ENCODE peak calls at places on chromosomes 2 and 18, in four cellular contexts. B is H54, V is stomach, U is heart left ventricle. C is an unnamed sample.

GRCh38 chr2:218959761-218960195 is 312 bp downstream of the CDK5R2 start:
- DNase-seq in B (no peak), V (no peak), U (no peak), C (no peak)

GRCh38 chr18:57586243-57587049 is at the start of gene FECH:
- DNase-seq in B (peak), V (peak), U (peak), C (peak)

GRCh38 chr2:151638188-151638933 is 95.9 kb downstream of the NEB start:
- DNase-seq in B (no peak), V (no peak), U (no peak), C (peak)

GRCh38 chr2:181789827-181790448 is 101.6 kb upstream of the ITPRID2 start:
- DNase-seq in B (no peak), V (no peak), U (no peak), C (no peak)

GRCh38 chr18:59877366-59877765 is 22.4 kb upstream of the PMAIP1 start:
- DNase-seq in B (no peak), V (no peak), U (no peak), C (peak)

GRCh38 chr2:39403311-39403710 is 33.8 kb downstream of the MAP4K3 start:
- DNase-seq in B (no peak), V (no peak), U (peak), C (no peak)

GRCh38 chr2:235458839-235459273 is 35.0 kb upstream of the AGAP1 start:
- DNase-seq in B (no peak), V (peak), U (no peak), C (no peak)

GRCh38 chr2:64018715-64019082 is 529 bp downstream of the VPS54 start:
- DNase-seq in B (peak), V (no peak), U (peak), C (peak)

GRCh38 chr18:11714244-11714918 is 25.3 kb downstream of the GNAL start:
- DNase-seq in B (no peak), V (no peak), U (no peak), C (no peak)

GRCh38 chr2:161415467-161416293 is 417 bp upstream of the TBR1 start:
- DNase-seq in B (no peak), V (no peak), U (no peak), C (no peak)

GRCh38 chr2:85956647-85957039 is 67.9 kb upstream of the ST3GAL5 start:
- DNase-seq in B (no peak), V (no peak), U (no peak), C (no peak)

GRCh38 chr2:212451786-212452200 is 86.8 kb downstream of the ERBB4 start:
- DNase-seq in B (peak), V (no peak), U (no peak), C (no peak)

GRCh38 chr2:74884118-74884517 is 50.2 kb downstream of the HK2 start:
- DNase-seq in B (no peak), V (no peak), U (no peak), C (peak)

GRCh38 chr2:241983571-241984270 is 114.2 kb downstream of the RTP5 start:
- DNase-seq in B (no peak), V (peak), U (no peak), C (no peak)

GRCh38 chr2:38898256-38898655 is 8.6 kb downstream of the ARHGEF33 start:
- DNase-seq in B (no peak), V (no peak), U (no peak), C (no peak)

GRCh38 chr18:24683965-24684364 is 223.5 kb downstream of the HRH4 start:
- DNase-seq in B (no peak), V (no peak), U (no peak), C (peak)

GRCh38 chr2:23592061-23592685 is 207.2 kb downstream of the KLHL29 start:
- DNase-seq in B (no peak), V (no peak), U (no peak), C (no peak)

GRCh38 chr2:232449964-232450363 is 6.0 kb upstream of the ALPI start:
- DNase-seq in B (no peak), V (no peak), U (no peak), C (no peak)

GRCh38 chr2:235142588-235142987 is 190.8 kb downstream of the SH3BP4 start:
- DNase-seq in B (no peak), V (no peak), U (no peak), C (no peak)

GRCh38 chr2:69340101-69340775 is 46.8 kb downstream of the GFPT1 start:
- DNase-seq in B (no peak), V (no peak), U (no peak), C (no peak)

GRCh38 chr2:6943971-6944370 is 26.8 kb downstream of the RNF144A start:
- DNase-seq in B (no peak), V (no peak), U (no peak), C (no peak)

GRCh38 chr2:168480825-168481585 is 24.9 kb downstream of the CERS6 start:
- DNase-seq in B (no peak), V (no peak), U (no peak), C (no peak)

GRCh38 chr2:62178741-62179271 is 17.1 kb upstream of the B3GNT2 start:
- DNase-seq in B (no peak), V (no peak), U (no peak), C (no peak)

GRCh38 chr2:158482594-158482993 is 25.8 kb downstream of the PKP4 start:
- DNase-seq in B (no peak), V (no peak), U (no peak), C (peak)

GRCh38 chr18:51082571-51083264 is 52.7 kb downstream of the SMAD4 start:
- DNase-seq in B (no peak), V (no peak), U (no peak), C (no peak)

GRCh38 chr2:134244091-134244490 is 9.8 kb upstream of the MGAT5 start:
- DNase-seq in B (no peak), V (no peak), U (no peak), C (no peak)

GRCh38 chr2:1749750-1750149 is 5.4 kb upstream of the PXDN start:
- DNase-seq in B (no peak), V (peak), U (no peak), C (no peak)

GRCh38 chr18:48541026-48541746 is 2.4 kb downstream of the CTIF start:
- DNase-seq in B (peak), V (peak), U (peak), C (peak)

GRCh38 chr2:120606931-120607330 is 128.7 kb upstream of the GLI2 start:
- DNase-seq in B (no peak), V (no peak), U (no peak), C (no peak)

GRCh38 chr18:21853020-21853419 is 112.4 kb downstream of the MIB1 start:
- DNase-seq in B (no peak), V (no peak), U (no peak), C (no peak)

GRCh38 chr2:120774557-120775160 is 39.0 kb downstream of the GLI2 start:
- DNase-seq in B (no peak), V (no peak), U (no peak), C (no peak)

GRCh38 chr2:69304685-69305084 is 82.3 kb downstream of the GFPT1 start:
- DNase-seq in B (no peak), V (no peak), U (no peak), C (no peak)

GRCh38 chr2:217899231-217900009 is 103.4 kb downstream of the TNS1 start:
- DNase-seq in B (peak), V (peak), U (peak), C (peak)

GRCh38 chr2:27016801-27017325 is 15.9 kb upstream of the TMEM214 start:
- DNase-seq in B (peak), V (peak), U (peak), C (peak)

GRCh38 chr2:171225302-171225980 is 64.7 kb upstream of the TLK1 start:
- DNase-seq in B (peak), V (no peak), U (no peak), C (peak)

GRCh38 chr2:20473128-20473527 is 26.3 kb downstream of the RHOB start:
- DNase-seq in B (no peak), V (peak), U (no peak), C (no peak)

GRCh38 chr2:112483047-112483473 is 1.1 kb downstream of the TTL start:
- DNase-seq in B (peak), V (no peak), U (no peak), C (peak)

GRCh38 chr2:112480540-112481049 is 1.4 kb upstream of the TTL start:
- DNase-seq in B (no peak), V (no peak), U (no peak), C (no peak)

GRCh38 chr2:112481050-112481527 is 867 bp upstream of the TTL start:
- DNase-seq in B (peak), V (peak), U (peak), C (peak)

GRCh38 chr2:112482309-112483046 is 522 bp downstream of the TTL start:
- DNase-seq in B (peak), V (no peak), U (peak), C (peak)

DNA sequence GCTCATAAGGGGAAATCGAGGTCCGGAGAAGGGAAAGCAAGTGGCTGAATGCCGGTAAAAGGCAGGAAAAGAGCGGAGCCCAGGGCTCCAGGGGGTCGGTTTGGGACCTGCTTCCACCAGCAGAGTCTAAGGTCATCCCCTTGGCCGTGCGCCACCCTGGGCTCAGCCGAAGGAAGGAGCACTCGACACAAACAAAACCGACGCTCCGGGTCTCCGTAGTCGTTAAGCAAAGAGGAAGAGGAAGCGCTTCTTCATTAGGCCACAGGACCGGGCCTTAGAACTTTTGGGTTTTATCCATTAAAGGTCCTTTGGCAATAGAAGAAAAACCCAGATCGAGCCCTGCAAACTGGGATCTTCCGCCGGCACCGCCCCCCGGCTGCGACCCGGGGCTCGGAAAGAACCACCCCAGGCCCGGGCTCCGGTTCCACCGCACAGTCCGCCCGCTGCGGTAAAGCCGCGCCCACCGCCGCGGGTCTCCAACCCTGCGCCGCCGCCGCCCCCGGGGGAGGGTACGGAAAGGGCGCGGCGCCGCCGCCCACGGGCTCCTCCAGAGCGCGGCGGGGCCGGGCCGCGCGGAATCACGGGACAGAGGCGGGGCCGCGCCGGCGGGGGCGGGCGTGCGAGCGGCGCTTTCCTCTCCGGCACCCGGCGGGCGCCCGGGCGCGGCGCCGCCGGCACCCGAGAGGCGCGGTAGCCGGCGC is at the start of gene TTL:
- DNase-seq in B (peak), V (peak), U (peak), C (peak)
- TF ChIP-seq POLR2A in B (peak), V (no peak), U (peak), C (peak)

DNA sequence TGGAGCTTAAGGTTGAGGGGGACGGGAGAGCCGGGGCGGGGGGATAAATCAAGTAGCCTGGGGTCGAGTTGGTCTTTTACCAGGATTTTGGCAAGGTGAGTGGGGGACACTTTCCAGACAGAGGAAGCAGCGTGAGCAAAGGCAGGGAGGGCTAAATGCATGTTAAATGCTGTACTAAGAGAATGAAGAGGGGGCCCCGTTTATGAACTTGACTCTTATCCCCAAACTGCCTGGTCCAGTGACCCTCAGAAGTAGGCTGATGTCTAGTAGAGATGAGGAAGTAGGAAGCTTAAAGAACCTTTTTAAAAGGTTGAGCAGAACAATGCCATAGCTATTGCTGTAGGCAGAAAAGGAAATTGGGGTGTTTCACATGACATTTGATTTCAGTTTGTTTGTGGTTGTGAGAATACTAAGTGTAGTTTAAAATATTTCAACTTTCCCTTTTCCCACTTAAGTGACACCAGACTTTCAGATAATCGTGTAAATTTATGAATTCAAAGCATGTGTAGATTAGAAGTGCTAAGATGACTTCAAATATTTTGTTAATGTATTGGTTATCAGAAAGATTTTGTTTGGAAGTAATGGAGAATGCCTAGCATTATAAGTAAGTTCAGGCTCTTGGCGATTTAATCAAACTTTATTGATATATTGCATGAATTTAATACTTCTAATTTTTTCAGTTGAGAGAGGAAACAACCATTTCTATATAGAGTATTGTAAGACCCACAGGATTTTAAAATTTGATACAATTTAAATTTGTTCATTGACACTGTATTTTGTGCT is 1.8 kb downstream of the REL start:
- DNase-seq in B (no peak), V (no peak), U (peak), C (peak)
- TF ChIP-seq POLR2A in B (no peak), V (no peak), U (no peak), C (no peak)

DNA sequence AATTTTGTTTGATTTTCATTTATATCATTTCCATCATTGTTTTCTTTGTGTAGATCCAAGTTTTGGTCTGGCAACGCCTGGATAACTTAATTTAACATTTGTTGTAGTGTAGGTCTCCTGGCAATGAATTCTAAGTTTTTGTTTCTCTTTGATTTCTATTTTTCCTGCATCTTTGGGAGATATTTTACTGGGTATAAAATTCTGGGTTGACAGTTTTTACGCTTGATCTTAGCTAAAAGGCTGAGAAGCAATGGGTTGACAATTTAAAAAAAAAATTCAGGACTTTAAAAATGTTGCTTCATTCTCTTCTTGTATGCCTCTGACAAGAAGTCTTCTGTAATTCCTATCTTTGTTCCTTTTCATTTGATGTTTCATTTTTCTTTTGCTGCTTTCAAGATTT is 8.6 kb downstream of the LYPD6B start:
- DNase-seq in B (no peak), V (no peak), U (no peak), C (no peak)
- TF ChIP-seq POLR2A in B (no peak), V (no peak), U (no peak), C (no peak)

DNA sequence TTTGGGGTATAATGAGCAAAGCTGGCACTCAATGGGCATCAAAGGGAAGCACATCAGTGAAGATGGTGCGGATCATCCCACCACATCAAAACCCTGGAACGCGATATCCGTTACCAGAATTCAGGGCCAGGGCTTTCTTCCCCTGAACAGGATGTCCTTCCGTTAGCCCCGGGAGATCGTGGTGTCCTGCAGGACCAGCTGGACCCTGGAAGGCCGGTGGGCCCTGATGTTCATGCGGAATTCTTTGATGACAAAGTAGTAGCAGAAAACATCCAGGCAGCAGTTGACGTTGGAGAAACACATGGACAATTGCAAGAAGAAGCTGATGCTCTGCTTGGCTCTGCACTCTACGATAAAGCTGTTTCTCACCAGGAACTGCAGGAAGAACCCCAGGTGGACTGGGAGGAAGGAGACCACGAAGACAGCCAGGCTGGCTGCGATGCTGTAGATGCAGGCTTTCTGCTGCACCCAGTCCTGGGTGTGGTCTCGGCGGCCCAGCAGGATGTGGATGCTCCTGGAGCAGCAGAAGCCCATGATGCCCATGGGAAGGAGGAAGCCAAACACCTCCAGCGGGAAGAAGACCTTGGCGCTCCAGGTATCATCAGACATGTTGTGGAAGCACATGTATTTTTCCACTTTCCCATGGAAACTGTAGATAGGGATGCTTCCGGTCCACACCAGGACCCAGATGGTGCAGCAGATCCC is 15.0 kb downstream of the GPR55 start:
- DNase-seq in B (no peak), V (no peak), U (no peak), C (no peak)
- TF ChIP-seq POLR2A in B (no peak), V (no peak), U (no peak), C (no peak)

GRCh38 chr2:131492418-131493198 is 411 bp upstream of the MZT2A start:
- DNase-seq in B (peak), V (peak), U (peak), C (peak)
- TF ChIP-seq POLR2A in B (peak), V (no peak), U (peak), C (peak)

DNA sequence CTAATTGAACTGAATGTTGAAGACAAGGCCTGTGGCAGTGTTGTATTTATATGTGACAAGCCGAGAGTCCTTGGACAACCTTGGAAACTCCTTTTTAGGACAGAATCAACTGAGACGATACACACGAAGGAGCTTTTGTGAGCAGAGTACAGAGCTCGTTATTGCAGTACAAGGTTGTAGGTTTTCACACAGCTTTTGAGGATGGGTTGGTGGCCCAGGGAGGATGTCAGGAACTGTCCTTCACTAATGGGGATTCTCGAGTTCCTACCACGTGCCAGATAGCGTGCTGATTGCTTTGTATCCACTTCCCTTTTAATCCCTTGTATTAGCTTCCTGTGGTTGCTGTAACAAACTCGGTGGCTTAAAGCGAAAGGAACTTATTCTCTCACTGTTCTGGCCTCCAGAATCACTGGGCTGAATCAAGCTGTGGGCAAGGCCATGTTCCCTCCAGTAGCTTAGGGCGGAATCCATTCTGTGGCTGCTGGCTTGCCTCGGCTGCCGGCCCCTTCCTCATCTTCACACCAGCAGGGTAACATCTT is 20.2 kb downstream of the INPP4A start:
- DNase-seq in B (no peak), V (no peak), U (no peak), C (peak)
- TF ChIP-seq POLR2A in B (no peak), V (no peak), U (no peak), C (no peak)

GRCh38 chr2:191846787-191847620 is at the start of gene CAVIN2:
- DNase-seq in B (peak), V (peak), U (peak), C (no peak)
- TF ChIP-seq POLR2A in B (peak), V (no peak), U (peak), C (no peak)

GRCh38 chr2:32946314-32947075 is at the start of gene LTBP1:
- DNase-seq in B (peak), V (peak), U (peak), C (peak)
- TF ChIP-seq POLR2A in B (peak), V (no peak), U (peak), C (no peak)

DNA sequence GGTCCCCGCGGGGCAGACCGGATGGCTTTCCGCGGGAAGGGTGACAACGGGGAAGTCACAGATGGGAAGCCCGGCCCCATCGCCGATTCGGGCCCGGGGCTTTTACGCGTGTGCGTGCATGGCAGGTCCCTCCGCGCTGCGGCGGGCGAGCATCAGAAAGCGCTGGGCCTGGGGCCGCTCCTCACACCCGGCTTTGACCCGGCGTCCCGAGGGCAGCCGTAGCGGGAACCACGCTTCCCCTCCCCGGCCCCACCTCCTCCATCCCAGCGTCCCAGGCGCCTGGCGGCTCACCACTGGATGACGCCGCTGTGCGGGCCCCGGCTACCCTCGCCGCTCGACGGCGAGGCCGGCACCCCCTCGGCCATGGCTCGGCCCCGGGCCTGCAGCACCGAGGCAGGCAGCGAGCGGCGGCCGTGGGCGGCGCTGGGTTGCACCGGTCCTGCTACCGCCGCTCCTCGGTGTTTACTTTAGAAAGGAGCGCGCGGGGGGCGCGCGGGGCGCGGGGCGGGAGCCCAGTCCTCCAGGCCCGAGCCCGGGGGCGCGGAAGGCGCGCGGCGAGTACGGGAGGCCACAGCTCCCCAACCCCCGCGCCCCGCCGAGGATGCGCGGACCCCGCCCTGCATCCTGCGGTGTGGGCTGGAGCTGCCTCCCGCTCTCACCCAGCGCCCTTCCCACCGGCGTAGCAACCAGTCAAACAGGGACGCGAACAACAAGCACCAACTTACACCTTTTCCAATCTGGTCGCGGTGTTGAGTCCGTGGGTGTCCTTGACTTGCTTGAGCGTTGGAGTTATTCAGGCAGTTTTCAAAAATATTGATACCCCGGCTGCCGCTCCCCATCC is 781 bp downstream of the RFX8 start:
- DNase-seq in B (no peak), V (peak), U (peak), C (peak)
- TF ChIP-seq POLR2A in B (no peak), V (no peak), U (no peak), C (no peak)

C was measured in NB4.